ENCODE peak calls at places on chromosomes 7 and 10, in five cellular contexts. One of them, this sample, is unnamed.

GRCh38 chr10:79936625-79937255 is 12.2 kb downstream of the SFTPD start:
- DNase-seq in GM23338: no peak
- DNase-seq in heart left ventricle: no peak
- DNase-seq in RWPE2: no peak
- DNase-seq in tibial nerve: no peak
- DNase-seq in this sample: no peak

GRCh38 chr7:114806590-114807167 is 115.2 kb upstream of the MDFIC start:
- DNase-seq in tibial nerve: no peak
- DNase-seq in heart left ventricle: no peak
- DNase-seq in GM23338: no peak
- DNase-seq in RWPE2: no peak
- DNase-seq in this sample: peak; percentile 44

GRCh38 chr10:74177140-74177677 is 26.2 kb downstream of the ADK start:
- DNase-seq in GM23338: peak; percentile 27
- DNase-seq in tibial nerve: no peak
- DNase-seq in heart left ventricle: no peak
- DNase-seq in RWPE2: no peak
- DNase-seq in this sample: peak; percentile 60

GRCh38 chr7:665251-665650 is 61.2 kb upstream of the DNAAF5 start:
- DNase-seq in tibial nerve: no peak
- DNase-seq in GM23338: no peak
- DNase-seq in RWPE2: peak; percentile 56
- DNase-seq in heart left ventricle: no peak
- DNase-seq in this sample: no peak

GRCh38 chr10:126210051-126210651 is 178.1 kb downstream of the ADAM12 start:
- DNase-seq in RWPE2: no peak
- DNase-seq in tibial nerve: no peak
- DNase-seq in GM23338: no peak
- DNase-seq in heart left ventricle: no peak
- DNase-seq in this sample: no peak

GRCh38 chr7:17269345-17270221 is 28.9 kb upstream of the AHR start:
- DNase-seq in heart left ventricle: no peak
- DNase-seq in GM23338: no peak
- DNase-seq in RWPE2: no peak
- DNase-seq in tibial nerve: no peak
- DNase-seq in this sample: no peak

GRCh38 chr7:15560968-15561367 is 847 bp downstream of the AGMO start:
- DNase-seq in tibial nerve: no peak
- DNase-seq in RWPE2: no peak
- DNase-seq in GM23338: no peak
- DNase-seq in heart left ventricle: no peak
- DNase-seq in this sample: no peak

GRCh38 chr7:13542451-13542850 is 447.0 kb downstream of the ETV1 start:
- DNase-seq in heart left ventricle: no peak
- DNase-seq in tibial nerve: no peak
- DNase-seq in GM23338: peak; percentile 55
- DNase-seq in RWPE2: no peak
- DNase-seq in this sample: no peak

GRCh38 chr7:134931487-134931886 is 54.8 kb upstream of the AGBL3 start:
- DNase-seq in RWPE2: no peak
- DNase-seq in GM23338: no peak
- DNase-seq in heart left ventricle: peak; percentile 49
- DNase-seq in tibial nerve: no peak
- DNase-seq in this sample: no peak

GRCh38 chr10:17239276-17239660 is 11.2 kb downstream of the VIM start:
- DNase-seq in tibial nerve: no peak
- DNase-seq in RWPE2: no peak
- DNase-seq in GM23338: no peak
- DNase-seq in heart left ventricle: no peak
- DNase-seq in this sample: no peak

GRCh38 chr10:51508156-51508555 is 191.2 kb downstream of the CSTF2T start:
- DNase-seq in RWPE2: no peak
- DNase-seq in heart left ventricle: no peak
- DNase-seq in tibial nerve: no peak
- DNase-seq in GM23338: no peak
- DNase-seq in this sample: no peak

GRCh38 chr10:3822541-3822940 is 37.5 kb upstream of the KLF6 start:
- DNase-seq in GM23338: no peak
- DNase-seq in heart left ventricle: no peak
- DNase-seq in RWPE2: no peak
- DNase-seq in tibial nerve: no peak
- DNase-seq in this sample: no peak

GRCh38 chr7:91292506-91292905 is 28.3 kb downstream of the FZD1 start:
- DNase-seq in GM23338: no peak
- DNase-seq in tibial nerve: no peak
- DNase-seq in RWPE2: no peak
- DNase-seq in heart left ventricle: no peak
- DNase-seq in this sample: no peak

GRCh38 chr7:105388373-105389089 is at the start of gene SRPK2:
- DNase-seq in heart left ventricle: peak; percentile 85
- DNase-seq in RWPE2: peak; percentile 71
- DNase-seq in GM23338: peak; percentile 82
- DNase-seq in tibial nerve: peak; percentile 38
- DNase-seq in this sample: peak; percentile 81

DNA sequence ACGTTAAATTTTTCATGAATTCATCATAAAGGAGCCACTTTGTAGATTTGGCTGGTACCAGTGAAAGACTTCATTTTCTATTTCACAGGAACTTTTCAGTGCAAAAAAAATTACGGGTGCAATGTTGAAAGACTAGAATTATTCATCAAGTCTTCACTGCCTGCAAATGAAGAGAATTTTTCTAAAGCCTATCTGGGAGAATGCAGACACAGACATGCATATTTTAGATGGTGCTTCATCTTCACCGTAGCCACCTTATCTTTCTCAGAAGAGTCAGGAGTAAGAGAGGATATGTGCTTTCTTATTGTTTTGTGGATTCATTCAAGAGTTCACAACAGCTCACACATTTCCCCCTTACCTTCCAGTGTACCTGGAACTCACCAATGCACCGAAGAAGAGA is 742.2 kb upstream of the GALNT17 start:
- DNase-seq in tibial nerve: no peak
- DNase-seq in GM23338: no peak
- DNase-seq in RWPE2: no peak
- DNase-seq in heart left ventricle: no peak
- DNase-seq in this sample: no peak
- H3K4me1 ChIP-seq in tibial nerve: peaks cover 21% of the 10 kb centered on the region
- H3K4me1 ChIP-seq in GM23338: no peaks in the 10 kb centered on the region
- H3K4me1 ChIP-seq in RWPE2: no peaks in the 10 kb centered on the region
- H3K4me1 ChIP-seq in heart left ventricle: peaks cover 19% of the 10 kb centered on the region
- H3K4me1 ChIP-seq in this sample: no peaks in the 10 kb centered on the region

DNA sequence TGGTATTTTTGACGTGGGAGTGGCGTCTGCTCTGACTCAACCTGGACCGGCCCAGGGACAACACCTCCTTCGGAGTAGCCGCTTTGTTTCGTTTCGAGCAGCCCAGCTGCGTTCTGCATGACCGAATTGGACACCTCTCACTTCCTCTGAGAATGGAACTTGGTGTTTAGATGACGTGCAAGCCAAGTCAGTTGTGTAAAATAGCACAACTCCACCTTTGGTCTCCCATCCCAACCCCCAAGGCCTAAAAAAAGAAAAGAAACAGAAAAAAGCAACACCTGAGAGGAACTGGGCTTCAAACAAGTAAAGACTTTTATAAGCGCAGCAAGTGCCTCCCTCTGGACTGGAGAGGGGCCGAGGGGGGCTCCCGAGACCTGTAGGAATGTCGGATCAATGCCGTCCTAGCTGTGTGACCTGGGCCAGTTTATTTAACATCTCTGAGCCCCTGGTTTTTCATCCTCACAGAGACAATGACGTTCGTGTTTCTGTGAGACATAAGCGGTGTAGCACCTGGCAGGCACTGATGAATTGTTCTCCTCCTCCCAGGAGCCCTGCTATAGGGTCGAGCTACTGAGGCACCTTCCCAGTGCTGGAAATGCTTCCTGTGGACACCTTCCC is 52.0 kb upstream of the SMNDC1 start:
- DNase-seq in RWPE2: peak; percentile 86
- DNase-seq in tibial nerve: no peak
- DNase-seq in heart left ventricle: peak; percentile 57
- DNase-seq in GM23338: no peak
- DNase-seq in this sample: no peak
- H3K27ac ChIP-seq in RWPE2: peak overlapping the region; percentile 92
- H3K27ac ChIP-seq in tibial nerve: no peak overlapping the region
- H3K27ac ChIP-seq in heart left ventricle: no peak overlapping the region
- H3K27ac ChIP-seq in GM23338: no peak overlapping the region
- H3K27ac ChIP-seq in this sample: no peak overlapping the region

GRCh38 chr7:101166909-101167644 is 1.7 kb upstream of the VGF start:
- DNase-seq in GM23338: peak; percentile 98
- DNase-seq in heart left ventricle: no peak
- DNase-seq in RWPE2: no peak
- DNase-seq in tibial nerve: no peak
- DNase-seq in this sample: no peak

GRCh38 chr7:101166603-101166908 is 1.2 kb upstream of the VGF start:
- DNase-seq in RWPE2: no peak
- DNase-seq in heart left ventricle: no peak
- DNase-seq in tibial nerve: no peak
- DNase-seq in GM23338: no peak
- DNase-seq in this sample: no peak

GRCh38 chr7:101165075-101165957 is at the start of gene VGF:
- DNase-seq in heart left ventricle: peak; percentile 92
- DNase-seq in RWPE2: peak; percentile 93
- DNase-seq in GM23338: peak; percentile 97
- DNase-seq in tibial nerve: peak; percentile 78
- DNase-seq in this sample: peak; percentile 96

GRCh38 chr7:101167645-101168411 is 2.5 kb upstream of the VGF start:
- DNase-seq in tibial nerve: no peak
- DNase-seq in RWPE2: no peak
- DNase-seq in GM23338: no peak
- DNase-seq in heart left ventricle: no peak
- DNase-seq in this sample: no peak

DNA sequence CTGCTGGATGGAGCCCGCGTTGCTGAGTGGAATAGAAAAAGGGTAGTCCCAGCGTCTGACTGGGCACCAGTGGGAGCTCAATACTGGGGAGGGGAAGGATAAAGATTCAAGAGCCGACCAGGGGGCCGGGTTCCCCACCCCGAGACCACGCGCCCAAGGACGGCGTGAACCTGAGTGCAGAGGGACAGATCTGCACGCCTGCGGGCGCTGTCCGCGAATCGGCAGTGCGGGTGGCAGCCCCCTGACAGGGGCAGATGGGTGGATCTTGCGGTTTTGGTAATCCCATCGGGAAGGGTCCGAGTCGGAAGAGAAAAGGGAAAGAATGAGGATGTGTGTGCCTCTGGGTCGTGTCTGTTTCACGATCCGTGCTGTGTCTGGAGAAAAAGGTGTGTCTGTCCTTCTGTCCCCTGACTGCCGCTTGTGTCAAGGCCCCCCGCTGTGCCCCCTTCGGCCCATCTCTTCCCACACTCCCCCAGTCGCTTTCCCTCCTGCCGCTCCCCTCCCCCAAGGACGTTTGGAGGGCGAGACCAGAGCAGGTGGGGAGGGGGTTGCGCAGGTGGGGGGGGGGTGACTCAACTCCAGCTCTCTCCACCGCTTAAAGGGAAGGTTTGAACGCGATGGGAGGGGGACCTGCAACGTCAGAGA is 711 bp upstream of the VGF start:
- DNase-seq in RWPE2: no peak
- DNase-seq in tibial nerve: no peak
- DNase-seq in GM23338: peak; percentile 75
- DNase-seq in heart left ventricle: no peak
- DNase-seq in this sample: peak; percentile 15
- H3K4me3 ChIP-seq in RWPE2: peak overlapping the region; percentile 9
- H3K4me3 ChIP-seq in tibial nerve: no peak overlapping the region
- H3K4me3 ChIP-seq in GM23338: peak overlapping the region; percentile 76
- H3K4me3 ChIP-seq in heart left ventricle: peak overlapping the region; percentile 36
- H3K4me3 ChIP-seq in this sample: no peak overlapping the region

GRCh38 chr10:69477968-69478597 is 26.8 kb downstream of the TSPAN15 start:
- DNase-seq in GM23338: no peak
- DNase-seq in RWPE2: no peak
- DNase-seq in heart left ventricle: no peak
- DNase-seq in tibial nerve: no peak
- DNase-seq in this sample: no peak
- H3K4me1 ChIP-seq in GM23338: peaks cover 4% of the 10 kb centered on the region
- H3K4me1 ChIP-seq in RWPE2: peaks cover 8% of the 10 kb centered on the region
- H3K4me1 ChIP-seq in heart left ventricle: peaks cover 78% of the 10 kb centered on the region
- H3K4me1 ChIP-seq in tibial nerve: peaks cover 95% of the 10 kb centered on the region
- H3K4me1 ChIP-seq in this sample: peaks cover 25% of the 10 kb centered on the region

DNA sequence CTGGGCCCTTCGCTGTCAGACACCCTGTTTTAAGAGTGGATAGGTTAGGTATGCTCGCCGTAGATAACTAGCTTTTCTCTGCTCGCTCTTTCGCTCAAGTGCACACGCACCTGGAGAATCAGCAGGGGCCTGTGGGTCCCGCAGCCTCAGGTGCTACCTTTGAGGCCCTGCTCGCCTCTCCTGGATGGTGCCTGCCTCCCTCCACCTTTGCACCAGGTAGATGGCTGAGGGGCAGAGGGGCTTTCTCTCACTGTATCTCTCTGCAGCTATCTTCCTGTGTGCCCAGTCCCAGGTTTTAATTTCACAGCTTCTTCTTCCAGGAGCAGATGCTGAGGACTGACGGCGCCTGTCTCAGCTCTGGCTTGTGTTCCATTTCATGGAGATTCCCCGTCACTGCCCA is 227.9 kb downstream of the TCF7L2 start:
- DNase-seq in RWPE2: no peak
- DNase-seq in GM23338: no peak
- DNase-seq in tibial nerve: no peak
- DNase-seq in heart left ventricle: no peak
- DNase-seq in this sample: no peak
- H3K27ac ChIP-seq in RWPE2: no peak overlapping the region
- H3K27ac ChIP-seq in GM23338: no peak overlapping the region
- H3K27ac ChIP-seq in tibial nerve: no peak overlapping the region
- H3K27ac ChIP-seq in heart left ventricle: no peak overlapping the region
- H3K27ac ChIP-seq in this sample: no peak overlapping the region

GRCh38 chr7:146844405-146844804 is 727.8 kb downstream of the CNTNAP2 start:
- DNase-seq in RWPE2: no peak
- DNase-seq in heart left ventricle: no peak
- DNase-seq in GM23338: no peak
- DNase-seq in tibial nerve: no peak
- DNase-seq in this sample: no peak
- H3K4me3 ChIP-seq in RWPE2: no peak overlapping the region
- H3K4me3 ChIP-seq in heart left ventricle: no peak overlapping the region
- H3K4me3 ChIP-seq in GM23338: no peak overlapping the region
- H3K4me3 ChIP-seq in tibial nerve: no peak overlapping the region
- H3K4me3 ChIP-seq in this sample: no peak overlapping the region

DNA sequence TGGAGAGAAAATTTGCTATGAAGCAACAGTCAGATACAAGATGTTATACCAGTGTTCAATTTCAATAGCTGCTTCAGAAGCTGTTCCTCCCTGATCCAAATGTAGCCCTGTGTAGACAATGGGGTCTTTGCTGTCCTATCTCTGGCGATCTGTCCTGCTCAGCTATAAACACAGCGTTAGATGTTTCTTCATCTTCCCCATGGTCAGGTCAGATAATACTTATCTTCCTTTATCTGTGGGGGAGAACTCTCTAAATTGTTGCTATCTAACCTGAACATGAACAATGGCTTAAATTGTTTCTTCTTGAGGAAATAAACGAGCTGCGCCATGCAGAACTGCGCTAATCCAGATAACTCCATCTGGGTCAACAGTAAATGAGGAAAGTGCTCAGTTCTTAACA is 15.6 kb upstream of the KIAA1217 start:
- DNase-seq in GM23338: no peak
- DNase-seq in tibial nerve: no peak
- DNase-seq in heart left ventricle: no peak
- DNase-seq in RWPE2: no peak
- DNase-seq in this sample: no peak
- H3K4me1 ChIP-seq in GM23338: no peaks in the 10 kb centered on the region
- H3K4me1 ChIP-seq in tibial nerve: peaks cover 19% of the 10 kb centered on the region
- H3K4me1 ChIP-seq in heart left ventricle: peaks cover 20% of the 10 kb centered on the region
- H3K4me1 ChIP-seq in RWPE2: no peaks in the 10 kb centered on the region
- H3K4me1 ChIP-seq in this sample: peaks cover 8% of the 10 kb centered on the region

GRCh38 chr10:124935946-124936345 is 6.0 kb upstream of the ZRANB1 start:
- DNase-seq in heart left ventricle: no peak
- DNase-seq in tibial nerve: no peak
- DNase-seq in RWPE2: no peak
- DNase-seq in GM23338: no peak
- DNase-seq in this sample: no peak
- H3K27ac ChIP-seq in heart left ventricle: no peak overlapping the region
- H3K27ac ChIP-seq in tibial nerve: no peak overlapping the region
- H3K27ac ChIP-seq in RWPE2: no peak overlapping the region
- H3K27ac ChIP-seq in GM23338: no peak overlapping the region
- H3K27ac ChIP-seq in this sample: no peak overlapping the region

GRCh38 chr7:158056761-158057160 is 530.9 kb downstream of the PTPRN2 start:
- DNase-seq in tibial nerve: no peak
- DNase-seq in GM23338: no peak
- DNase-seq in RWPE2: no peak
- DNase-seq in heart left ventricle: no peak
- DNase-seq in this sample: no peak
- H3K4me3 ChIP-seq in tibial nerve: no peak overlapping the region
- H3K4me3 ChIP-seq in GM23338: no peak overlapping the region
- H3K4me3 ChIP-seq in RWPE2: no peak overlapping the region
- H3K4me3 ChIP-seq in heart left ventricle: no peak overlapping the region
- H3K4me3 ChIP-seq in this sample: no peak overlapping the region